ENCODE peak calls at places on chromosomes 7 and 10, in nine cellular contexts. T is PC-3, L is RWPE1, X is brain microvascular endothelial cell, D is transverse colon, J is fibroblast of lung, N is astrocyte of the spinal cord, G is fibroblast of the aortic adventitia, W is dorsolateral prefrontal cortex. H is an unnamed sample.

GRCh38 chr10:132412316-132413192 is 15.6 kb downstream of the PWWP2B start:
- DNase-seq in L (no peak), D (no peak), G (no peak), X (no peak), N (no peak), T (no peak), J (no peak), W (no peak), H (no peak)

GRCh38 chr10:53135213-53135896 is 362.8 kb upstream of the MBL2 start:
- DNase-seq in L (no peak), D (no peak), T (peak), J (no peak), N (no peak), W (no peak), G (no peak), X (no peak), H (no peak)

GRCh38 chr7:159136846-159137245 is 7.8 kb downstream of the VIPR2 start:
- DNase-seq in T (no peak), W (no peak), X (no peak), D (no peak), J (no peak), L (no peak), G (no peak), N (no peak), H (no peak)

GRCh38 chr10:30736685-30737232 is 107.2 kb upstream of the LYZL2 start:
- DNase-seq in N (peak), L (peak), G (peak), J (peak), T (peak), X (peak), D (peak), W (no peak), H (peak)

GRCh38 chr7:18013936-18014335 is 13.7 kb downstream of the PRPS1L1 start:
- DNase-seq in T (peak), G (peak), L (no peak), J (no peak), N (peak), D (no peak), W (no peak), X (peak), H (peak)

GRCh38 chr10:73998623-73999622 is 1.0 kb downstream of the VCL start:
- DNase-seq in G (peak), J (peak), D (peak), T (peak), X (peak), N (peak), L (peak), W (no peak), H (peak)

GRCh38 chr7:36396150-36396549 is 6.5 kb downstream of the ANLN start:
- DNase-seq in G (no peak), T (no peak), N (peak), L (no peak), X (peak), W (no peak), J (peak), D (no peak), H (no peak)

GRCh38 chr10:48414778-48415177 is 108.3 kb downstream of the MAPK8 start:
- DNase-seq in J (peak), G (peak), N (peak), W (no peak), X (peak), L (peak), T (peak), D (no peak), H (peak)

GRCh38 chr7:76260171-76260703 is 42.2 kb upstream of the HSPB1 start:
- DNase-seq in G (no peak), N (no peak), J (no peak), L (peak), W (no peak), T (peak), X (no peak), D (no peak), H (no peak)

GRCh38 chr10:103507235-103508191 is 14.0 kb downstream of the NEURL1 start:
- DNase-seq in L (no peak), X (no peak), T (no peak), G (no peak), D (no peak), N (no peak), J (no peak), W (no peak), H (no peak)

GRCh38 chr10:47418966-47419365 is 34.9 kb upstream of the ZNF488 start:
- DNase-seq in D (no peak), T (no peak), N (no peak), J (no peak), W (no peak), X (no peak), G (no peak), L (no peak), H (no peak)

GRCh38 chr10:103967433-103968142 is 648 bp downstream of the SLK start:
- DNase-seq in D (peak), J (peak), W (no peak), L (peak), N (peak), X (no peak), T (peak), G (peak), H (no peak)

GRCh38 chr10:52115823-52116222 is 198.3 kb upstream of the DKK1 start:
- DNase-seq in N (peak), J (peak), D (no peak), L (no peak), G (peak), X (peak), T (peak), W (no peak), H (peak)

GRCh38 chr7:40922316-40922670 is 780.6 kb downstream of the INHBA start:
- DNase-seq in W (no peak), N (peak), T (peak), J (peak), L (peak), D (no peak), X (peak), G (peak), H (peak)

GRCh38 chr7:141920281-141920680 is 4.1 kb downstream of the OR9A4 start:
- DNase-seq in L (peak), J (no peak), T (peak), N (no peak), G (no peak), X (no peak), W (no peak), D (no peak), H (no peak)

GRCh38 chr7:124276005-124276606 is 243.2 kb upstream of the TMEM229A start:
- DNase-seq in X (peak), N (no peak), W (no peak), G (no peak), J (peak), L (peak), T (peak), D (peak), H (no peak)

GRCh38 chr10:110615057-110615630 is 29.0 kb upstream of the RBM20 start:
- DNase-seq in N (peak), D (no peak), X (no peak), W (no peak), J (no peak), G (no peak), T (peak), L (no peak), H (peak)

GRCh38 chr10:14056545-14057332 is 274.0 kb downstream of the FRMD4A start:
- DNase-seq in W (no peak), L (no peak), J (peak), G (peak), X (peak), N (peak), D (no peak), T (no peak), H (peak)

GRCh38 chr7:966291-967069 is 8.9 kb downstream of the COX19 start:
- DNase-seq in T (no peak), L (no peak), G (no peak), X (no peak), N (no peak), D (no peak), J (no peak), W (no peak), H (no peak)

GRCh38 chr10:15313034-15313433 is 58.1 kb downstream of the FAM171A1 start:
- DNase-seq in X (no peak), W (no peak), L (no peak), N (no peak), D (no peak), G (peak), J (no peak), T (no peak), H (no peak)

GRCh38 chr7:8384901-8385300 is 48.5 kb upstream of the NXPH1 start:
- DNase-seq in L (no peak), D (no peak), G (no peak), X (no peak), T (no peak), J (no peak), W (no peak), N (no peak), H (no peak)

GRCh38 chr7:150983893-150984368 is 5.8 kb upstream of the KCNH2 start:
- DNase-seq in D (no peak), L (peak), J (no peak), G (peak), X (no peak), W (no peak), N (peak), T (peak), H (peak)

GRCh38 chr7:156474241-156474743 is 166.3 kb upstream of the RNF32 start:
- DNase-seq in N (peak), W (no peak), G (no peak), D (no peak), T (peak), J (peak), X (peak), L (peak), H (peak)

GRCh38 chr7:47473499-47474210 is 108.3 kb downstream of the TNS3 start:
- DNase-seq in T (no peak), D (no peak), W (no peak), N (no peak), J (no peak), L (no peak), X (no peak), G (no peak), H (no peak)

GRCh38 chr7:30041526-30042269 is 13.5 kb downstream of the PLEKHA8 start:
- DNase-seq in W (no peak), N (no peak), J (no peak), G (peak), X (no peak), T (no peak), L (no peak), D (no peak), H (no peak)

DNA sequence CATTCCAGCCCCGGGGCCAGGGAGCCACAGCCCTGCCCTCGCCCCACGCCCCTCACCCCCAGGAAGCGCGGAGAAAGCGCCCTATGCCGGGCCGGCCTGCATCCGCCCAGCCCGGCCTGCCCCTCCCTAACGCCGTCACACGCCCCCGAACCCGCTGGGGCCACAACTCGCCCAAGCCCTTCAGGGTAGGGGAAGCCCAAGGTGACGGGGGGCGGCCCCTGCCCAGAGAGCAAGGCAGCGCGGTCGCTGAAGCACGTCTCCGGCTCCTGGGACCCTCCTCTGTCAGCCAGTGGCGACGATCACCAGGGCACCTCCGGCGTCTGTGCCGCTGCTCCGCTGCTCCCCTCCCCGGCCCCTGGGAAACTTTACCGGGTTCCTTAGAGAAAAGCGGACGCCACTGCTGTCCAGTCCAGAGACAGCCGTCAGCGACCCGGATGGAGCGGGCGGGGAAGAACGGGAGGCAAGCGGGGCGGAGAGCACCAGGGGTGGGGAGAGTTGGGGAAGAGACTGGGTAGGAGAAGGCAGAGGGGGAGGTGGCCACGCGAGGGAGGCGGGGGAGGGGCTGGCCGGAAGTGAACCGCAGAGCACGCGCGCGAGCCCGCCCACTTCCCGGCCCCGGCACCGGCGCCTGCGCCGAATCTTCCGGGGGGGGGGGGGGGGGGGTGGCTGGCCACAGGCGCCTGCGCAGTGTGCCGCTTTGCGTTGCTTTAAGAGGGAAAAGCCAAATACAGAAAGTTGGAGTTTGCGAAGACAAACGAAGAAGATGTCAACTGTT is at the start of gene HERC4:
- DNase-seq in W (peak), X (peak), T (peak), D (peak), L (peak), N (peak), J (peak), G (peak), H (peak)
- TF ChIP-seq CTCF in W (no peak), X (no peak), T (no peak), D (peak), L (no peak), N (no peak), J (no peak), G (no peak), H (no peak)

DNA sequence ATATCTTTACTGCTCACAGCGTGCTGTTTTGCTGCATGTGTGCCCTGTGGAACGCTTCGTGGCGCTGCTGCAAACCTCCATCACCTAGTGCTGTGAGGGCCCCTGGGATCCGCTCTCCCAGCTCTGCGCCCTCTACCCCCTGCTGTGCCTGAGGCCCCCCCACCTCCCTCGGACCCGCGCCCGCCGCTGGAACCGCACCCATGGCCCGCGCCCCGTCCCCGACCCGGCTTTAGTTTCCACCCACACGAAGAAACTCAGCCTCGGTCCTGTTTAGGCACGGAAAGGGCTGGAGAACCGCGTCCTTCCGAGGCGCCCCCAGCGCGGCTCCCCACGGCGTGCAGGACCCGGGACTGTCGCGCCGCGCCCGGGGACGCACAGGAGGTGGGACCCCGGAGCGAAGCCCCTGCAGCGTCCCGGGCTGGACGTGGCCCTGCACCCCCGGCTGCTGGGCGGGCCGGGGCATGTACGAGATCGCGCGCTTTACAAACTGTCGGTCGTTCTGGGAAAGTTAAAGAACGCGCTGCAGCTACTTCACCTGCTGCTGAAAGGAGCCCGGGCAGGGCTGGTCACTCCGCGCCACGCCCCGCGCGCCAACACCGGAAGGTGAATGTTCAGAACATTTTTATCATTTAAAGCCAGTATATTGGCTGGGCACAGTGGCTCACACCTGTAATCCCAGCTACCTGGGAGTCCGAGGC is 54.3 kb downstream of the BMS1 start:
- DNase-seq in D (peak), L (peak), N (peak), G (peak), J (peak), W (no peak), T (peak), X (peak), H (peak)
- TF ChIP-seq CTCF in D (no peak), L (no peak), N (peak), G (peak), J (peak), W (no peak), T (no peak), X (peak), H (no peak)

GRCh38 chr7:13276977-13277376 is 589.5 kb downstream of the ARL4A start:
- DNase-seq in W (no peak), N (peak), T (peak), J (peak), D (no peak), G (peak), X (no peak), L (no peak), H (peak)
- TF ChIP-seq CTCF in W (peak), N (peak), T (peak), J (peak), D (no peak), G (peak), X (peak), L (peak), H (peak)

DNA sequence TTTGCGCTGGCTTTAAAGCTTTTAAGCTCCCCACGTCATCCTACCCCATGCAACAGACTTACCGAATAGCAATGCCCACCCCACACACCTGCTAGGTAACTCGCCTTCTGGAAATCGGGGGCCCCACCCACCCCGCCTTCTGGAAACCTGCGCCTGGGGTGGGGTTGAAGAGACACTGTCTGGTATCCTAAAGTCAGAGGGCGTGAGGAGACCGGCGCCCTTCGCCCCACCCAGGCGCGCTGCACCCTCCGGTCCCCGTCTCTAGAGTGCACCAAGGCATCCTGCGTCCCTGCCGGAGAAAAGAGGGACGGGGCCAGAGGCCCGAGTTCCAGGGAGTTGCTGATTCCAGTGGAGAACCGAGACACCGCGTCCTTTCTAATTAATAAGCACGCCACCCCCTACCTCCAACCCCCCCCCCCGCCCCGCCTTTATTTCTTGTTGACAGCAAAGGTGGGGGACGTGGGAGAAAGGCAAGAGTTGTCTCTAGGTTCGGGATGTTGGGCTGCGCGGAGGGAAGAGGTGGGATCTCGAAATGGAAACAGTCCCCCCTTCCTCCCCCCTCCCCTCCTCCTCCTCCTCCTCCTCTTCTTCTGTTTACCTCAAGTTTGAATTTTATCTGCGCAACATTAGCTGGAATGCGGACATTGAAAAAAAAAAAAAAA is 220.9 kb upstream of the MKLN1 start:
- DNase-seq in N (no peak), G (no peak), W (no peak), L (peak), X (peak), T (peak), J (no peak), D (peak), H (peak)
- TF ChIP-seq CTCF in N (no peak), G (no peak), W (no peak), L (no peak), X (peak), T (no peak), J (no peak), D (no peak), H (no peak)

GRCh38 chr7:27911920-27912319 is 172.0 kb downstream of the TAX1BP1 start:
- DNase-seq in D (no peak), J (no peak), G (no peak), N (no peak), T (no peak), X (no peak), L (no peak), W (no peak), H (no peak)
- TF ChIP-seq CTCF in D (no peak), J (no peak), G (no peak), N (no peak), T (no peak), X (no peak), L (no peak), W (no peak), H (no peak)

GRCh38 chr7:100048680-100049079 is 894 bp upstream of the ZSCAN21 start:
- DNase-seq in L (no peak), G (no peak), N (no peak), D (peak), W (no peak), X (no peak), J (no peak), T (no peak), H (no peak)

GRCh38 chr7:100057006-100057405 is 7.4 kb downstream of the ZSCAN21 start:
- DNase-seq in D (no peak), G (no peak), L (no peak), W (no peak), J (no peak), T (no peak), N (no peak), X (no peak), H (no peak)

GRCh38 chr7:100049441-100050291 is at the start of gene ZSCAN21:
- DNase-seq in X (peak), J (peak), T (peak), L (peak), G (peak), D (peak), N (peak), W (peak), H (peak)

GRCh38 chr7:100051611-100052010 is 2.0 kb downstream of the ZSCAN21 start:
- DNase-seq in X (no peak), D (no peak), N (no peak), J (no peak), G (no peak), T (no peak), L (no peak), W (no peak), H (no peak)

GRCh38 chr7:100053201-100053600 is 3.6 kb downstream of the ZSCAN21 start:
- DNase-seq in G (peak), W (peak), L (peak), X (peak), D (peak), N (peak), J (peak), T (peak), H (peak)
- TF ChIP-seq CTCF in G (peak), W (peak), L (no peak), X (peak), D (peak), N (peak), J (peak), T (peak), H (peak)

GRCh38 chr10:63716174-63716573 is 195.0 kb downstream of the REEP3 start:
- DNase-seq in T (no peak), X (no peak), G (no peak), J (no peak), D (no peak), N (no peak), W (no peak), L (no peak), H (no peak)
- TF ChIP-seq CTCF in T (no peak), X (no peak), G (no peak), J (no peak), D (no peak), N (no peak), W (no peak), L (no peak), H (no peak)